ENCODE peak calls at places on chromosomes 12 and 14, in six cellular contexts. X is NB4; D is CD8-positive, alpha-beta T cell; E is dorsolateral prefrontal cortex; F is AG10803; A is WTC11. T is an unnamed sample.

GRCh38 chr14:104510216-104510615 is 69.3 kb upstream of the C14orf180 start:
- DNase-seq in X (no peak), D (no peak), E (no peak), F (no peak), A (no peak), T (no peak)

GRCh38 chr14:75216427-75217006 is 40.1 kb upstream of the TMED10 start:
- DNase-seq in X (no peak), D (no peak), E (no peak), F (no peak), A (no peak), T (no peak)

GRCh38 chr14:88985654-88986053 is 161.2 kb downstream of the TTC8 start:
- DNase-seq in X (no peak), D (no peak), E (no peak), F (peak), A (no peak), T (no peak)

GRCh38 chr14:93880025-93880820 is 46.9 kb upstream of the FAM181A start:
- DNase-seq in X (no peak), D (no peak), E (no peak), F (peak), A (no peak), T (no peak)

GRCh38 chr14:61147898-61148549 is 133.1 kb downstream of the TMEM30B start:
- DNase-seq in X (no peak), D (no peak), E (peak), F (peak), A (no peak), T (no peak)

GRCh38 chr12:25313591-25313990 is 62.9 kb upstream of the KRAS start:
- DNase-seq in X (no peak), D (no peak), E (no peak), F (peak), A (no peak), T (no peak)

GRCh38 chr12:132259364-132259871 is 70.0 kb downstream of the GALNT9 start:
- DNase-seq in X (peak), D (no peak), E (no peak), F (no peak), A (no peak), T (no peak)

GRCh38 chr12:47778842-47779241 is 5.8 kb downstream of the SLC48A1 start:
- DNase-seq in X (no peak), D (no peak), E (no peak), F (no peak), A (peak), T (no peak)

GRCh38 chr12:125882141-125882540 is 816.9 kb downstream of the AACS start:
- DNase-seq in X (no peak), D (no peak), E (peak), F (no peak), A (no peak), T (no peak)

GRCh38 chr12:13163868-13164267 is 32.7 kb upstream of the EMP1 start:
- DNase-seq in X (no peak), D (no peak), E (no peak), F (peak), A (no peak), T (no peak)

GRCh38 chr14:31414190-31414833 is 6.0 kb downstream of the HEATR5A start:
- DNase-seq in X (no peak), D (no peak), E (no peak), F (no peak), A (no peak), T (no peak)

GRCh38 chr12:11812558-11813421 is 163.3 kb downstream of the ETV6 start:
- DNase-seq in X (peak), D (no peak), E (peak), F (peak), A (peak), T (peak)

GRCh38 chr12:57629897-57630471 is 3.0 kb downstream of the B4GALNT1 start:
- DNase-seq in X (no peak), D (no peak), E (peak), F (no peak), A (no peak), T (no peak)

GRCh38 chr14:64266206-64266605 is 28.0 kb downstream of the ESR2 start:
- DNase-seq in X (peak), D (no peak), E (no peak), F (peak), A (no peak), T (no peak)

GRCh38 chr12:56084958-56085543 is 5.1 kb downstream of the ERBB3 start:
- DNase-seq in X (peak), D (no peak), E (no peak), F (no peak), A (peak), T (no peak)

GRCh38 chr12:69896653-69897381 is 71.8 kb downstream of the MYRFL start:
- DNase-seq in X (no peak), D (no peak), E (no peak), F (no peak), A (peak), T (no peak)

GRCh38 chr12:94678396-94678795 is 28.0 kb upstream of the TMCC3 start:
- DNase-seq in X (no peak), D (no peak), E (no peak), F (no peak), A (no peak), T (no peak)

GRCh38 chr12:120688527-120689071 is 1.6 kb downstream of the MLEC start:
- DNase-seq in X (peak), D (no peak), E (no peak), F (peak), A (no peak), T (no peak)

GRCh38 chr14:72745991-72746980 is 147.6 kb downstream of the DPF3 start:
- DNase-seq in X (no peak), D (no peak), E (no peak), F (peak), A (no peak), T (no peak)

GRCh38 chr12:57110189-57111045 is 745 bp downstream of the STAT6 start:
- DNase-seq in X (peak), D (peak), E (no peak), F (no peak), A (peak), T (peak)

GRCh38 chr12:78096909-78097597 is 266.4 kb downstream of the NAV3 start:
- DNase-seq in X (no peak), D (no peak), E (no peak), F (peak), A (no peak), T (no peak)

GRCh38 chr12:101570022-101570421 is 24.7 kb upstream of the MYBPC1 start:
- DNase-seq in X (peak), D (no peak), E (no peak), F (peak), A (no peak), T (no peak)

GRCh38 chr12:31853520-31853919 is 105.7 kb upstream of the RESF1 start:
- DNase-seq in X (peak), D (no peak), E (no peak), F (no peak), A (no peak), T (no peak)

GRCh38 chr12:6465467-6466183 is 4.9 kb downstream of the VAMP1 start:
- DNase-seq in X (peak), D (no peak), E (no peak), F (peak), A (peak), T (no peak)

GRCh38 chr14:70955543-70956480 is 48.6 kb downstream of the PCNX1 start:
- DNase-seq in X (peak), D (peak), E (no peak), F (peak), A (no peak), T (no peak)

GRCh38 chr12:104498211-104498801 is 41.6 kb downstream of the CHST11 start:
- DNase-seq in X (peak), D (no peak), E (no peak), F (peak), A (no peak), T (no peak)

GRCh38 chr12:46402451-46402850 is 29.9 kb upstream of the SLC38A2 start:
- DNase-seq in X (no peak), D (no peak), E (no peak), F (peak), A (no peak), T (no peak)

GRCh38 chr14:32202468-32202865 is 602 bp downstream of the RNU6-8 start:
- DNase-seq in X (peak), D (no peak), E (no peak), F (no peak), A (no peak), T (no peak)

GRCh38 chr12:116773276-116773731 is 35.2 kb downstream of the RNFT2 start:
- DNase-seq in X (peak), D (no peak), E (no peak), F (peak), A (peak), T (no peak)

GRCh38 chr12:132393991-132394949 is 64.9 kb upstream of the GALNT9 start:
- DNase-seq in X (peak), D (no peak), E (no peak), F (no peak), A (no peak), T (no peak)

GRCh38 chr12:17550011-17550410 is 540.0 kb downstream of the RERGL start:
- DNase-seq in X (no peak), D (no peak), E (no peak), F (no peak), A (no peak), T (no peak)

GRCh38 chr12:113274848-113275247 is 53.6 kb downstream of the TPCN1 start:
- DNase-seq in X (no peak), D (no peak), E (no peak), F (no peak), A (no peak), T (no peak)

GRCh38 chr12:28872654-28873268 is 276.3 kb upstream of the FAR2 start:
- DNase-seq in X (peak), D (no peak), E (peak), F (peak), A (peak), T (peak)
- TF ChIP-seq CTCF in X (peak), D (no peak), E (peak), F (peak), A (peak), T (peak)

DNA sequence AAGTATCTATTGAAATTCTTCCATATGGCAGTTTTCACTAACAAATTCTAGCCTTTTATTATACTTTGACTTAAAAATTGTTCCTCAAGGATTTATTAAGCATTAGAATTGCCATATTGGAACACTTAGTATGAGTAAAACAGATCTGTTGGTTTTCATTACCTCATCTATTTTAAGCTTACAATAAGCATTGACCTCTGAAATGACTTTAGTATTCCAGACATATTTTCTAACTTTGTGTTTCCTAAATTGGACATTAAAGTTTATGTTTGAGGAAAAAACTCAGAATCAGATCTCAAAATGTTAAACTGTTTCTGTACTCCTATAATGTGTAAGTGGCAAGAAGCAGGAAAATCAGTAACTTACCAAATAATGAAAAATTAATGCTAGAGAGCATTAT is 48.4 kb downstream of the CSRP2 start:
- DNase-seq in X (no peak), D (no peak), E (no peak), F (peak), A (no peak), T (no peak)
- TF ChIP-seq CTCF in X (no peak), D (no peak), E (no peak), F (no peak), A (no peak), T (no peak)

GRCh38 chr12:54160050-54160449 is 28.7 kb downstream of the SMUG1 start:
- DNase-seq in X (no peak), D (no peak), E (no peak), F (no peak), A (no peak), T (no peak)
- TF ChIP-seq CTCF in X (no peak), D (no peak), E (no peak), F (no peak), A (no peak), T (no peak)

GRCh38 chr14:68843471-68844209 is 50.8 kb upstream of the ZFP36L1 start:
- DNase-seq in X (peak), D (peak), E (peak), F (peak), A (peak), T (peak)

GRCh38 chr14:68848253-68848652 is 55.4 kb upstream of the ZFP36L1 start:
- DNase-seq in X (no peak), D (no peak), E (no peak), F (no peak), A (no peak), T (no peak)

GRCh38 chr14:68844210-68844545 is 51.3 kb upstream of the ZFP36L1 start:
- DNase-seq in X (no peak), D (no peak), E (no peak), F (no peak), A (no peak), T (no peak)

GRCh38 chr14:68849416-68849815 is 56.5 kb upstream of the ZFP36L1 start:
- DNase-seq in X (no peak), D (no peak), E (no peak), F (no peak), A (no peak), T (no peak)

DNA sequence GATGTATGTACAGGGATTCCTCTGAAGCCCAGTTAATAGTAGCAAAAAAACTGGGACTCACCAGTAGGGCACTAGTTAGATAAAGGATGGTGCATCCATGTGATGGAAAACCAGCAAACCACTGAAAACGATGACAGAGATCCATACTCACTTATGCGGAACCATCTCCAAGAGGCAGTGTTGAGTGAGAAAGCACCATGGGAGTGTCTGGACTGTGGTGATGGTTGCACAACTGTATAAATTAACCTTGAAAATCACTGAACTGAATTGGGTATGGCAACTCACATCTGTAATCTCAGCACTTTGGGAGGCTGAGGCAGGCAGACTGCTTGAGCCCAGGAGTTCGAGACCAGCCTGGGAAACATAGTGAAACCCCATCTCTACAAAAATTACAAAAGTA is 53.6 kb upstream of the ZFP36L1 start:
- DNase-seq in X (no peak), D (no peak), E (no peak), F (no peak), A (no peak), T (no peak)
- TF ChIP-seq CTCF in X (no peak), D (no peak), E (no peak), F (no peak), A (no peak), T (no peak)